ENCODE peak calls at places on chromosomes 1 and 21, in ten cellular contexts. One of them, this sample, is unnamed.

GRCh38 chr1:157092831-157093230 is 6.8 kb downstream of the ETV3L start:
- DNase-seq in H9: peak; percentile 33
- DNase-seq in EH: peak; percentile 11
- DNase-seq in ovary: peak; percentile 70
- DNase-seq in amygdala: peak; percentile 7
- DNase-seq in stimulated activated CD4-positive, alpha-beta T cell treated with anti-CD3 and anti-CD28 coated beads, Interleukin-12 subunit alpha, Interleukin-12 subunit beta, amount 100 ng/mL, for 4 hours: no peak
- DNase-seq in NCI-H1105 treated with DMSO at 0.1 percent for 48 hours: no peak
- DNase-seq in central memory CD8-positive, alpha-beta T cell: no peak
- DNase-seq in putamen: no peak
- DNase-seq in CMK: no peak
- DNase-seq in this sample: no peak

GRCh38 chr1:207810173-207810572 is 58.3 kb downstream of the CD46 start:
- DNase-seq in H9: no peak
- DNase-seq in amygdala: no peak
- DNase-seq in ovary: no peak
- DNase-seq in putamen: no peak
- DNase-seq in central memory CD8-positive, alpha-beta T cell: no peak
- DNase-seq in CMK: no peak
- DNase-seq in NCI-H1105 treated with DMSO at 0.1 percent for 48 hours: no peak
- DNase-seq in EH: peak; percentile 83
- DNase-seq in stimulated activated CD4-positive, alpha-beta T cell treated with anti-CD3 and anti-CD28 coated beads, Interleukin-12 subunit alpha, Interleukin-12 subunit beta, amount 100 ng/mL, for 4 hours: no peak
- DNase-seq in this sample: no peak

GRCh38 chr1:244096691-244097090 is 45.6 kb downstream of the ZBTB18 start:
- DNase-seq in stimulated activated CD4-positive, alpha-beta T cell treated with anti-CD3 and anti-CD28 coated beads, Interleukin-12 subunit alpha, Interleukin-12 subunit beta, amount 100 ng/mL, for 4 hours: no peak
- DNase-seq in ovary: no peak
- DNase-seq in CMK: no peak
- DNase-seq in putamen: no peak
- DNase-seq in H9: no peak
- DNase-seq in central memory CD8-positive, alpha-beta T cell: no peak
- DNase-seq in EH: no peak
- DNase-seq in amygdala: no peak
- DNase-seq in NCI-H1105 treated with DMSO at 0.1 percent for 48 hours: no peak
- DNase-seq in this sample: no peak

GRCh38 chr1:147389532-147390184 is 147.2 kb downstream of the CHD1L start:
- DNase-seq in amygdala: peak; percentile 2
- DNase-seq in central memory CD8-positive, alpha-beta T cell: no peak
- DNase-seq in CMK: peak; percentile 21
- DNase-seq in putamen: peak; percentile 3
- DNase-seq in ovary: no peak
- DNase-seq in EH: peak; percentile 66
- DNase-seq in stimulated activated CD4-positive, alpha-beta T cell treated with anti-CD3 and anti-CD28 coated beads, Interleukin-12 subunit alpha, Interleukin-12 subunit beta, amount 100 ng/mL, for 4 hours: no peak
- DNase-seq in H9: peak; percentile 49
- DNase-seq in NCI-H1105 treated with DMSO at 0.1 percent for 48 hours: peak; percentile 64
- DNase-seq in this sample: no peak

GRCh38 chr1:247110627-247111258 is 6.6 kb upstream of the ZNF669 start:
- DNase-seq in central memory CD8-positive, alpha-beta T cell: no peak
- DNase-seq in stimulated activated CD4-positive, alpha-beta T cell treated with anti-CD3 and anti-CD28 coated beads, Interleukin-12 subunit alpha, Interleukin-12 subunit beta, amount 100 ng/mL, for 4 hours: peak; percentile 41
- DNase-seq in H9: peak; percentile 36
- DNase-seq in amygdala: no peak
- DNase-seq in ovary: no peak
- DNase-seq in NCI-H1105 treated with DMSO at 0.1 percent for 48 hours: no peak
- DNase-seq in EH: peak; percentile 29
- DNase-seq in CMK: no peak
- DNase-seq in putamen: peak; percentile 28
- DNase-seq in this sample: no peak

GRCh38 chr21:15210235-15210678 is 145.5 kb upstream of the NRIP1 start:
- DNase-seq in EH: peak; percentile 57
- DNase-seq in H9: peak; percentile 29
- DNase-seq in ovary: peak; percentile 16
- DNase-seq in NCI-H1105 treated with DMSO at 0.1 percent for 48 hours: no peak
- DNase-seq in stimulated activated CD4-positive, alpha-beta T cell treated with anti-CD3 and anti-CD28 coated beads, Interleukin-12 subunit alpha, Interleukin-12 subunit beta, amount 100 ng/mL, for 4 hours: no peak
- DNase-seq in central memory CD8-positive, alpha-beta T cell: no peak
- DNase-seq in putamen: no peak
- DNase-seq in CMK: no peak
- DNase-seq in amygdala: no peak
- DNase-seq in this sample: peak; percentile 20

GRCh38 chr1:54945393-54945936 is 35.0 kb upstream of the TMEM61 start:
- DNase-seq in EH: no peak
- DNase-seq in putamen: no peak
- DNase-seq in central memory CD8-positive, alpha-beta T cell: no peak
- DNase-seq in amygdala: no peak
- DNase-seq in stimulated activated CD4-positive, alpha-beta T cell treated with anti-CD3 and anti-CD28 coated beads, Interleukin-12 subunit alpha, Interleukin-12 subunit beta, amount 100 ng/mL, for 4 hours: no peak
- DNase-seq in NCI-H1105 treated with DMSO at 0.1 percent for 48 hours: no peak
- DNase-seq in ovary: no peak
- DNase-seq in CMK: no peak
- DNase-seq in H9: no peak
- DNase-seq in this sample: peak; percentile 48

GRCh38 chr1:182786223-182787001 is 3.2 kb upstream of the NPL start:
- DNase-seq in central memory CD8-positive, alpha-beta T cell: no peak
- DNase-seq in putamen: peak; percentile 49
- DNase-seq in ovary: peak; percentile 57
- DNase-seq in stimulated activated CD4-positive, alpha-beta T cell treated with anti-CD3 and anti-CD28 coated beads, Interleukin-12 subunit alpha, Interleukin-12 subunit beta, amount 100 ng/mL, for 4 hours: peak; percentile 22
- DNase-seq in EH: peak; percentile 74
- DNase-seq in NCI-H1105 treated with DMSO at 0.1 percent for 48 hours: peak; percentile 58
- DNase-seq in CMK: no peak
- DNase-seq in amygdala: peak; percentile 37
- DNase-seq in H9: peak; percentile 81
- DNase-seq in this sample: peak; percentile 30

GRCh38 chr1:78210167-78210566 is 164.4 kb downstream of the GIPC2 start:
- DNase-seq in CMK: no peak
- DNase-seq in EH: peak; percentile 35
- DNase-seq in stimulated activated CD4-positive, alpha-beta T cell treated with anti-CD3 and anti-CD28 coated beads, Interleukin-12 subunit alpha, Interleukin-12 subunit beta, amount 100 ng/mL, for 4 hours: no peak
- DNase-seq in H9: no peak
- DNase-seq in NCI-H1105 treated with DMSO at 0.1 percent for 48 hours: no peak
- DNase-seq in ovary: no peak
- DNase-seq in amygdala: no peak
- DNase-seq in central memory CD8-positive, alpha-beta T cell: no peak
- DNase-seq in putamen: no peak
- DNase-seq in this sample: no peak

GRCh38 chr1:31577515-31578191 is 1.3 kb downstream of the TINAGL1 start:
- DNase-seq in NCI-H1105 treated with DMSO at 0.1 percent for 48 hours: no peak
- DNase-seq in EH: peak; percentile 83
- DNase-seq in ovary: no peak
- DNase-seq in amygdala: no peak
- DNase-seq in H9: no peak
- DNase-seq in central memory CD8-positive, alpha-beta T cell: no peak
- DNase-seq in stimulated activated CD4-positive, alpha-beta T cell treated with anti-CD3 and anti-CD28 coated beads, Interleukin-12 subunit alpha, Interleukin-12 subunit beta, amount 100 ng/mL, for 4 hours: no peak
- DNase-seq in putamen: no peak
- DNase-seq in CMK: no peak
- DNase-seq in this sample: no peak

GRCh38 chr1:59831529-59831928 is 16.8 kb downstream of the HOOK1 start:
- DNase-seq in amygdala: no peak
- DNase-seq in CMK: no peak
- DNase-seq in EH: peak; percentile 31
- DNase-seq in NCI-H1105 treated with DMSO at 0.1 percent for 48 hours: no peak
- DNase-seq in putamen: no peak
- DNase-seq in H9: no peak
- DNase-seq in central memory CD8-positive, alpha-beta T cell: no peak
- DNase-seq in stimulated activated CD4-positive, alpha-beta T cell treated with anti-CD3 and anti-CD28 coated beads, Interleukin-12 subunit alpha, Interleukin-12 subunit beta, amount 100 ng/mL, for 4 hours: no peak
- DNase-seq in ovary: no peak
- DNase-seq in this sample: no peak

GRCh38 chr1:66981679-66982078 is 56.9 kb downstream of the MIER1 start:
- DNase-seq in amygdala: peak; percentile 26
- DNase-seq in H9: no peak
- DNase-seq in NCI-H1105 treated with DMSO at 0.1 percent for 48 hours: no peak
- DNase-seq in stimulated activated CD4-positive, alpha-beta T cell treated with anti-CD3 and anti-CD28 coated beads, Interleukin-12 subunit alpha, Interleukin-12 subunit beta, amount 100 ng/mL, for 4 hours: peak; percentile 19
- DNase-seq in ovary: peak; percentile 50
- DNase-seq in central memory CD8-positive, alpha-beta T cell: no peak
- DNase-seq in CMK: no peak
- DNase-seq in putamen: peak; percentile 54
- DNase-seq in EH: peak; percentile 57
- DNase-seq in this sample: peak; percentile 31

GRCh38 chr1:54575605-54576004 is 27.6 kb downstream of the ACOT11 start:
- DNase-seq in putamen: no peak
- DNase-seq in ovary: no peak
- DNase-seq in central memory CD8-positive, alpha-beta T cell: no peak
- DNase-seq in H9: no peak
- DNase-seq in NCI-H1105 treated with DMSO at 0.1 percent for 48 hours: no peak
- DNase-seq in amygdala: no peak
- DNase-seq in CMK: no peak
- DNase-seq in EH: no peak
- DNase-seq in stimulated activated CD4-positive, alpha-beta T cell treated with anti-CD3 and anti-CD28 coated beads, Interleukin-12 subunit alpha, Interleukin-12 subunit beta, amount 100 ng/mL, for 4 hours: no peak
- DNase-seq in this sample: no peak

GRCh38 chr1:14929547-14930223 is 223.9 kb upstream of the TMEM51 start:
- DNase-seq in amygdala: no peak
- DNase-seq in H9: no peak
- DNase-seq in ovary: peak; percentile 64
- DNase-seq in putamen: no peak
- DNase-seq in CMK: no peak
- DNase-seq in central memory CD8-positive, alpha-beta T cell: no peak
- DNase-seq in NCI-H1105 treated with DMSO at 0.1 percent for 48 hours: peak; percentile 76
- DNase-seq in stimulated activated CD4-positive, alpha-beta T cell treated with anti-CD3 and anti-CD28 coated beads, Interleukin-12 subunit alpha, Interleukin-12 subunit beta, amount 100 ng/mL, for 4 hours: no peak
- DNase-seq in EH: peak; percentile 92
- DNase-seq in this sample: peak; percentile 51

GRCh38 chr1:25611843-25612242 is 4.7 kb upstream of the MAN1C1 start:
- DNase-seq in CMK: no peak
- DNase-seq in amygdala: no peak
- DNase-seq in central memory CD8-positive, alpha-beta T cell: no peak
- DNase-seq in stimulated activated CD4-positive, alpha-beta T cell treated with anti-CD3 and anti-CD28 coated beads, Interleukin-12 subunit alpha, Interleukin-12 subunit beta, amount 100 ng/mL, for 4 hours: no peak
- DNase-seq in NCI-H1105 treated with DMSO at 0.1 percent for 48 hours: no peak
- DNase-seq in ovary: no peak
- DNase-seq in H9: no peak
- DNase-seq in putamen: no peak
- DNase-seq in EH: no peak
- DNase-seq in this sample: no peak

GRCh38 chr21:31201548-31201947 is 142.5 kb downstream of the TIAM1 start:
- DNase-seq in stimulated activated CD4-positive, alpha-beta T cell treated with anti-CD3 and anti-CD28 coated beads, Interleukin-12 subunit alpha, Interleukin-12 subunit beta, amount 100 ng/mL, for 4 hours: no peak
- DNase-seq in central memory CD8-positive, alpha-beta T cell: no peak
- DNase-seq in NCI-H1105 treated with DMSO at 0.1 percent for 48 hours: no peak
- DNase-seq in CMK: no peak
- DNase-seq in EH: no peak
- DNase-seq in H9: no peak
- DNase-seq in ovary: peak; percentile 29
- DNase-seq in amygdala: no peak
- DNase-seq in putamen: no peak
- DNase-seq in this sample: peak; percentile 18

GRCh38 chr1:2050793-2051682 is 827 bp downstream of the PRKCZ start:
- DNase-seq in EH: no peak
- DNase-seq in ovary: no peak
- DNase-seq in putamen: no peak
- DNase-seq in central memory CD8-positive, alpha-beta T cell: no peak
- DNase-seq in NCI-H1105 treated with DMSO at 0.1 percent for 48 hours: no peak
- DNase-seq in amygdala: no peak
- DNase-seq in stimulated activated CD4-positive, alpha-beta T cell treated with anti-CD3 and anti-CD28 coated beads, Interleukin-12 subunit alpha, Interleukin-12 subunit beta, amount 100 ng/mL, for 4 hours: no peak
- DNase-seq in CMK: no peak
- DNase-seq in H9: no peak
- DNase-seq in this sample: no peak

GRCh38 chr1:211356723-211357418 is 30.2 kb downstream of the TRAF5 start:
- DNase-seq in CMK: no peak
- DNase-seq in stimulated activated CD4-positive, alpha-beta T cell treated with anti-CD3 and anti-CD28 coated beads, Interleukin-12 subunit alpha, Interleukin-12 subunit beta, amount 100 ng/mL, for 4 hours: no peak
- DNase-seq in central memory CD8-positive, alpha-beta T cell: no peak
- DNase-seq in NCI-H1105 treated with DMSO at 0.1 percent for 48 hours: no peak
- DNase-seq in H9: no peak
- DNase-seq in putamen: peak; percentile 68
- DNase-seq in EH: peak; percentile 47
- DNase-seq in ovary: no peak
- DNase-seq in amygdala: no peak
- DNase-seq in this sample: no peak

GRCh38 chr1:185091480-185091879 is 46.1 kb downstream of the RNF2 start:
- DNase-seq in stimulated activated CD4-positive, alpha-beta T cell treated with anti-CD3 and anti-CD28 coated beads, Interleukin-12 subunit alpha, Interleukin-12 subunit beta, amount 100 ng/mL, for 4 hours: no peak
- DNase-seq in amygdala: no peak
- DNase-seq in central memory CD8-positive, alpha-beta T cell: no peak
- DNase-seq in ovary: no peak
- DNase-seq in H9: no peak
- DNase-seq in NCI-H1105 treated with DMSO at 0.1 percent for 48 hours: peak; percentile 70
- DNase-seq in EH: no peak
- DNase-seq in CMK: no peak
- DNase-seq in putamen: no peak
- DNase-seq in this sample: no peak

GRCh38 chr1:221765527-221765926 is 23.6 kb upstream of the DUSP10 start:
- DNase-seq in H9: no peak
- DNase-seq in amygdala: no peak
- DNase-seq in stimulated activated CD4-positive, alpha-beta T cell treated with anti-CD3 and anti-CD28 coated beads, Interleukin-12 subunit alpha, Interleukin-12 subunit beta, amount 100 ng/mL, for 4 hours: no peak
- DNase-seq in central memory CD8-positive, alpha-beta T cell: no peak
- DNase-seq in EH: peak; percentile 25
- DNase-seq in CMK: no peak
- DNase-seq in putamen: no peak
- DNase-seq in ovary: no peak
- DNase-seq in NCI-H1105 treated with DMSO at 0.1 percent for 48 hours: no peak
- DNase-seq in this sample: no peak

GRCh38 chr1:62076286-62076685 is 118.4 kb upstream of the L1TD1 start:
- DNase-seq in stimulated activated CD4-positive, alpha-beta T cell treated with anti-CD3 and anti-CD28 coated beads, Interleukin-12 subunit alpha, Interleukin-12 subunit beta, amount 100 ng/mL, for 4 hours: no peak
- DNase-seq in CMK: no peak
- DNase-seq in central memory CD8-positive, alpha-beta T cell: no peak
- DNase-seq in EH: peak; percentile 69
- DNase-seq in amygdala: no peak
- DNase-seq in H9: no peak
- DNase-seq in NCI-H1105 treated with DMSO at 0.1 percent for 48 hours: no peak
- DNase-seq in putamen: no peak
- DNase-seq in ovary: no peak
- DNase-seq in this sample: peak; percentile 24

GRCh38 chr1:67338642-67339041 is 31.0 kb downstream of the IL12RB2 start:
- DNase-seq in putamen: no peak
- DNase-seq in stimulated activated CD4-positive, alpha-beta T cell treated with anti-CD3 and anti-CD28 coated beads, Interleukin-12 subunit alpha, Interleukin-12 subunit beta, amount 100 ng/mL, for 4 hours: no peak
- DNase-seq in NCI-H1105 treated with DMSO at 0.1 percent for 48 hours: no peak
- DNase-seq in amygdala: no peak
- DNase-seq in EH: no peak
- DNase-seq in CMK: no peak
- DNase-seq in H9: no peak
- DNase-seq in ovary: no peak
- DNase-seq in central memory CD8-positive, alpha-beta T cell: no peak
- DNase-seq in this sample: no peak

GRCh38 chr1:224253721-224254120 is 70.7 kb downstream of the DEGS1 start:
- DNase-seq in putamen: no peak
- DNase-seq in stimulated activated CD4-positive, alpha-beta T cell treated with anti-CD3 and anti-CD28 coated beads, Interleukin-12 subunit alpha, Interleukin-12 subunit beta, amount 100 ng/mL, for 4 hours: no peak
- DNase-seq in CMK: no peak
- DNase-seq in NCI-H1105 treated with DMSO at 0.1 percent for 48 hours: no peak
- DNase-seq in H9: no peak
- DNase-seq in amygdala: no peak
- DNase-seq in EH: peak; percentile 60
- DNase-seq in central memory CD8-positive, alpha-beta T cell: no peak
- DNase-seq in ovary: no peak
- DNase-seq in this sample: no peak

GRCh38 chr1:224541901-224542610 is 74.1 kb upstream of the CNIH3 start:
- DNase-seq in CMK: no peak
- DNase-seq in stimulated activated CD4-positive, alpha-beta T cell treated with anti-CD3 and anti-CD28 coated beads, Interleukin-12 subunit alpha, Interleukin-12 subunit beta, amount 100 ng/mL, for 4 hours: no peak
- DNase-seq in NCI-H1105 treated with DMSO at 0.1 percent for 48 hours: no peak
- DNase-seq in putamen: no peak
- DNase-seq in EH: no peak
- DNase-seq in amygdala: no peak
- DNase-seq in central memory CD8-positive, alpha-beta T cell: no peak
- DNase-seq in H9: no peak
- DNase-seq in ovary: no peak
- DNase-seq in this sample: no peak

GRCh38 chr1:119791377-119791776 is 19.9 kb downstream of the REG4 start:
- DNase-seq in ovary: no peak
- DNase-seq in CMK: no peak
- DNase-seq in putamen: no peak
- DNase-seq in H9: no peak
- DNase-seq in stimulated activated CD4-positive, alpha-beta T cell treated with anti-CD3 and anti-CD28 coated beads, Interleukin-12 subunit alpha, Interleukin-12 subunit beta, amount 100 ng/mL, for 4 hours: no peak
- DNase-seq in amygdala: no peak
- DNase-seq in central memory CD8-positive, alpha-beta T cell: no peak
- DNase-seq in NCI-H1105 treated with DMSO at 0.1 percent for 48 hours: no peak
- DNase-seq in EH: no peak
- DNase-seq in this sample: no peak

GRCh38 chr1:239778221-239778813 is 313.4 kb upstream of the FMN2 start:
- DNase-seq in amygdala: no peak
- DNase-seq in ovary: no peak
- DNase-seq in NCI-H1105 treated with DMSO at 0.1 percent for 48 hours: no peak
- DNase-seq in putamen: no peak
- DNase-seq in stimulated activated CD4-positive, alpha-beta T cell treated with anti-CD3 and anti-CD28 coated beads, Interleukin-12 subunit alpha, Interleukin-12 subunit beta, amount 100 ng/mL, for 4 hours: no peak
- DNase-seq in H9: no peak
- DNase-seq in EH: no peak
- DNase-seq in CMK: no peak
- DNase-seq in central memory CD8-positive, alpha-beta T cell: no peak
- DNase-seq in this sample: no peak

GRCh38 chr1:7069888-7070287 is 284.6 kb downstream of the CAMTA1 start:
- DNase-seq in CMK: no peak
- DNase-seq in H9: peak; percentile 79
- DNase-seq in stimulated activated CD4-positive, alpha-beta T cell treated with anti-CD3 and anti-CD28 coated beads, Interleukin-12 subunit alpha, Interleukin-12 subunit beta, amount 100 ng/mL, for 4 hours: no peak
- DNase-seq in putamen: no peak
- DNase-seq in NCI-H1105 treated with DMSO at 0.1 percent for 48 hours: no peak
- DNase-seq in central memory CD8-positive, alpha-beta T cell: no peak
- DNase-seq in EH: peak; percentile 32
- DNase-seq in ovary: no peak
- DNase-seq in amygdala: no peak
- DNase-seq in this sample: no peak

GRCh38 chr1:39626646-39627045 is 12.8 kb downstream of the HEYL start:
- DNase-seq in NCI-H1105 treated with DMSO at 0.1 percent for 48 hours: no peak
- DNase-seq in central memory CD8-positive, alpha-beta T cell: no peak
- DNase-seq in ovary: no peak
- DNase-seq in putamen: no peak
- DNase-seq in stimulated activated CD4-positive, alpha-beta T cell treated with anti-CD3 and anti-CD28 coated beads, Interleukin-12 subunit alpha, Interleukin-12 subunit beta, amount 100 ng/mL, for 4 hours: no peak
- DNase-seq in CMK: no peak
- DNase-seq in H9: no peak
- DNase-seq in EH: no peak
- DNase-seq in amygdala: no peak
- DNase-seq in this sample: no peak

This sample was measured in mucosa of gallbladder.